ENCODE peak calls at places on chromosomes 7 and 10, in five cellular contexts. E, Y, L, K and V are unnamed samples.

GRCh38 chr10:102347236-102347828 is 48.2 kb upstream of the NFKB2 start:
- DNase-seq in L (no peak), Y (peak; percentile 79), E (peak; percentile 68), K (peak; percentile 45), V (peak; percentile 15)

GRCh38 chr7:80288175-80289122 is 153.8 kb downstream of the GNAI1 start:
- DNase-seq in E (no peak), L (no peak), Y (peak; percentile 36), K (no peak), V (no peak)

GRCh38 chr7:34823650-34824258 is 165.7 kb downstream of the NPSR1 start:
- DNase-seq in K (peak; percentile 66), E (peak; percentile 41), Y (peak; percentile 72), L (peak; percentile 72), V (peak; percentile 36)

GRCh38 chr7:53446170-53446569 is 410.7 kb downstream of the POM121L12 start:
- DNase-seq in L (no peak), E (no peak), Y (no peak), K (no peak), V (no peak)

GRCh38 chr7:48132792-48133191 is 38.5 kb upstream of the ABCA13 start:
- DNase-seq in E (no peak), Y (no peak), L (no peak), K (no peak), V (no peak)

GRCh38 chr7:911791-912480 is 35.6 kb downstream of the GET4 start:
- DNase-seq in K (no peak), Y (no peak), L (no peak), E (no peak), V (no peak)

GRCh38 chr10:46553238-46554049 is 3.0 kb downstream of the GPRIN2 start:
- DNase-seq in K (no peak), E (no peak), Y (no peak), L (no peak), V (no peak)

GRCh38 chr10:15202639-15203038 is 34.1 kb upstream of the NMT2 start:
- DNase-seq in K (no peak), Y (no peak), L (peak; percentile 7), E (no peak), V (no peak)

GRCh38 chr7:81500631-81501030 is 269.2 kb downstream of the HGF start:
- DNase-seq in Y (no peak), K (no peak), L (no peak), E (no peak), V (no peak)

GRCh38 chr7:158406817-158407216 is 180.8 kb downstream of the PTPRN2 start:
- DNase-seq in L (no peak), E (no peak), K (no peak), Y (no peak), V (no peak)

GRCh38 chr7:157282141-157282801 is 54.5 kb upstream of the DNAJB6 start:
- DNase-seq in K (peak; percentile 47), Y (no peak), E (no peak), L (no peak), V (no peak)

GRCh38 chr10:58348571-58349033 is 13.8 kb downstream of the UBE2D1 start:
- DNase-seq in E (no peak), K (no peak), Y (peak; percentile 21), L (no peak), V (no peak)

GRCh38 chr10:103895458-103896186 is 22.4 kb downstream of the STN1 start:
- DNase-seq in L (no peak), Y (no peak), E (peak; percentile 97), K (no peak), V (no peak)

GRCh38 chr7:71482284-71482683 is 350.3 kb downstream of the GALNT17 start:
- DNase-seq in K (no peak), Y (no peak), E (no peak), L (no peak), V (no peak)

GRCh38 chr7:127832592-127832991 is 180.6 kb downstream of the SND1 start:
- DNase-seq in Y (no peak), L (no peak), E (no peak), K (no peak), V (no peak)

DNA sequence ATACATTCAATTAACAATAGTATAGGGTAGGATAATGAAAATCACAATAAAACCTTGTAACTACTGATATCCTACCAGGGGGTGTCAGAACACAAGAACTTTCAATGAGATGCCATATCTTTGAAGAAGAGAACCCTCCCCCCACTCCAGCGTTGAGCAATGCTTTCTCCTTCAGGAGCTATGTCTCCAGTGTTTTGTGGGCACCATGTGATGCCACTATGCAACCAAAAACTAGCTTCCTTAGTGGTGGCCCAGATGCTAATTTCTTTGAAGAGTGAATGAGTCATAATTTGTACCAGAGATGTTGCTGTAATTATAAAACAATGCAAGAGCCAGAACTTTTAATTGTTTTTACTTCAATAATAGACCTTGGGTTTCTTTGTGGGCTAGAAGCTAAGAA is 76.0 kb upstream of the ADO start:
- DNase-seq in E (no peak), Y (no peak), L (no peak), K (no peak), V (no peak)
- TF ChIP-seq EZH2phosphoT487 in E (no peak), Y (no peak), L (no peak), K (no peak), V (no peak)

DNA sequence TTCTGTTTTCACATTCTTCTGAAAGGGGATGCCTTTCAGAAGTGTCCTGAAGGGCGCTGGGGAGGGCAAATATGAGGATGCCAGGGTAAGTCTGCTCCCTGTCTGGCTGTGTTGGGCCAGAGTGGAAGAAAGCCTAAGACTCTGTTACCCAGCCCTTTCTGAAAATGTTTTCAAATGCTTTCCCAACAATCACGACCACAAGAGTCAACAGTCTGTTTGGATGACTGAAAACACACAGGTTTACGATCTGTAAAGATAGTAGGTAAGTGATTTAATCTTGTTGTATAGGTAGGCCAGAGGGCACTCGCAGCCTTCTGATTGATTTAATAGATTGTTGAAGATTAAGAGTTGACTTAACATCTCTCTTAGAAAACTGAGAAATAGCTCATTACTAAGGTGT is 13.2 kb downstream of the SGPL1 start:
- DNase-seq in K (no peak), L (no peak), E (no peak), Y (no peak), V (no peak)
- TF ChIP-seq EZH2phosphoT487 in K (no peak), L (no peak), E (no peak), Y (no peak), V (no peak)

DNA sequence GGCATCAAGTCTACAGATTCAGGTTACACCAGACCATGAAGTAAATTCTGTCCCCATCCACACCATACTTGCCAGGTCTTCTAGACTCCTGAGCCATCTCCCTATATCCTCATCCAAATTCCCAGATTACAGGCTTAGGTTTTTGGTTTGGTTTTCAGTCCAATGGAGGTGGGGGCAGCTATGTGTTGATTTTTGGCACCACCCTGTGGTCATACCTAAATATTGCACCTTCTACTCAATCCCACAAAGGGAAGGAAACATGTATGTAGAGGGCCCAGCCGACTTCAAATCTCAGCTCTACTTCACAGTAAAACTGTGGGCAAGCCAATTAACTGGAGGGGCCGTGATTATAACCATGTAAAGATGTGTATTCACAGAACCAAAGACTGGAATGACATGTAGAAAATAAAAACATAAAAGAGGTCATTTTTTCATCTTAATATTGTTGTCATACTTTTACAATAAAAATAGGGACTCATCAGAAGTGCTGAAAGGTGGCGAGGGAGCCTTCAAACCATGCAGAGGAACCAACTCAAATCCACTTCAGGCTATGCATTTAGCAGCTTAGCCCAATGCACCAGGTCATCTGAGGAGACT is 19.8 kb downstream of the ERCC6 start:
- DNase-seq in E (peak; percentile 32), L (no peak), K (peak; percentile 67), Y (peak; percentile 75), V (peak; percentile 53)
- TF ChIP-seq EZH2phosphoT487 in E (no peak), L (no peak), K (no peak), Y (no peak), V (no peak)

GRCh38 chr10:78895469-78895868 is 173.3 kb upstream of the ZMIZ1 start:
- DNase-seq in K (no peak), Y (no peak), L (no peak), E (no peak), V (no peak)
- TF ChIP-seq EZH2phosphoT487 in K (no peak), Y (no peak), L (no peak), E (no peak), V (no peak)

DNA sequence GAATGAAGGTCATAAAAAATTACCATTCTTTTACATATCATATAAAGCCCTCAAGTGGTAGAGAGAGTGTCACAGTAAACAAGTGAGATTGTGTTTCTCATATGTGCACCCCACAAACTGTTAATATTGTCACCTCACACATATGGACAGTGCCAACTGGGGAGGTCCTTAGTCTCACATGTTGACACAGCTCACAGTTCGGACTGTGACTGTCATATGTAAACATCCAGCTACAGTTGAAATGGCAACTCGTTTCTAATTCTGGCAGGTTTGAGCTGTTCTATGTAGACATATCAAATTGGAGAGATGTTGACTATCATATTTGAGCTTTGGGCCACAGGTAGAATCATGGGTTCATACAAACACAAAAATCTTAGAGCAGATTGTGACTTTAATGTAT is 39.4 kb upstream of the ZNF107 start:
- DNase-seq in E (no peak), K (no peak), Y (no peak), L (no peak), V (no peak)
- TF ChIP-seq EZH2phosphoT487 in E (no peak), K (no peak), Y (no peak), L (no peak), V (no peak)

GRCh38 chr10:76784076-76784475 is 853.5 kb downstream of the KCNMA1 start:
- DNase-seq in L (no peak), Y (no peak), K (no peak), E (no peak), V (no peak)

GRCh38 chr10:76779821-76780281 is 857.8 kb downstream of the KCNMA1 start:
- DNase-seq in Y (peak; percentile 5), E (no peak), K (peak; percentile 49), L (no peak), V (no peak)

GRCh38 chr10:76774987-76775603 is 862.5 kb downstream of the KCNMA1 start:
- DNase-seq in E (no peak), L (no peak), Y (no peak), K (no peak), V (no peak)

DNA sequence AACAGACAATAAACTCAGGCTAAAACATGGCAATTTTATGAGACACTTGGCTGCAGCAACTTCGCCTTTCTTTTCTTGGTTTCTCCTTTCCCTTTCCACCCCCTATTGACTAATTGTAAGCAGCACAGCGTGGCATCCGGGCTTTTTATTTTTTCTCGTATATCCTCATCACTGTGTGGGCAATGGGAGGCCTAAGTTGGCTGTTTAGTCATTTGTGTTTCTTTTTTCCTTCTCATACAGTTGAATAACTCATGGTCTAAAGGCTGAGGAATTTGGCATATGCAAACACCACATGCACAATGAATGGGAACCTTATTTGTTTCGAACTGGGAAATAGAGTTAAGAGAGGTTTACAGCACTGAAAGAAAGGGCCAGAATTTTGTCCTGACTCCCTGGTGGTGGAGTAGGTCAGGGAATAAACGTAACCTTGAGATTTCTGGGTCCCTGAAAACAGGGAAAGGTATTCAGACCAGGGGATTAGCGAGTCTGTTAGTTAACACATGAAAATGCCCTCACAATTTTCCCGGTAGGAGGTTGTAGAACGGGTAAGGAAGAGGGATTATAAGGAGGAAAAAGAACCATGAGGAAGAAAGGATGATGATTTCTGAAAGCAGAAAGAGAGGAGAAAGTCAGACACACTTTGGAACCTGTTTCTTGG is 858.3 kb downstream of the KCNMA1 start:
- DNase-seq in K (no peak), E (no peak), L (no peak), Y (peak; percentile 77), V (no peak)
- TF ChIP-seq EZH2phosphoT487 in K (no peak), E (no peak), L (no peak), Y (no peak), V (no peak)

GRCh38 chr10:52143338-52143737 is 170.7 kb upstream of the DKK1 start:
- DNase-seq in E (no peak), K (no peak), Y (no peak), L (no peak), V (no peak)

GRCh38 chr10:52146766-52147165 is 167.3 kb upstream of the DKK1 start:
- DNase-seq in Y (no peak), E (no peak), K (no peak), L (no peak), V (no peak)
- TF ChIP-seq EZH2phosphoT487 in Y (no peak), E (no peak), K (no peak), L (no peak), V (no peak)